ENCODE peak calls at places on chromosomes 3 and 15, in five cellular contexts. Q is HepG2, U is HCT116, N is H1, Y is GM23338. D is an unnamed sample.

GRCh38 chr3:127799476-127800222 is 22.7 kb downstream of the MGLL start:
- DNase-seq in U (peak), Y (no peak), Q (no peak), N (no peak), D (no peak)

GRCh38 chr3:39962566-39962965 is 153.2 kb downstream of the MYRIP start:
- DNase-seq in Q (no peak), Y (no peak), N (no peak), U (no peak), D (no peak)

GRCh38 chr3:51338632-51339031 is 46.5 kb upstream of the MANF start:
- DNase-seq in U (no peak), Q (no peak), N (no peak), Y (no peak), D (no peak)

GRCh38 chr15:51366911-51367310 is 25.5 kb downstream of the GLDN start:
- DNase-seq in Q (no peak), U (no peak), Y (no peak), N (no peak), D (no peak)

GRCh38 chr15:69668963-69669362 is 216.3 kb downstream of the RPLP1 start:
- DNase-seq in Y (no peak), N (no peak), U (no peak), Q (no peak), D (no peak)

GRCh38 chr15:38275951-38276350 is 23.3 kb downstream of the SPRED1 start:
- DNase-seq in Y (no peak), Q (no peak), N (no peak), U (no peak), D (no peak)

GRCh38 chr15:81293728-81294500 is 30.0 kb downstream of the STARD5 start:
- DNase-seq in Q (no peak), U (no peak), Y (no peak), N (no peak), D (no peak)

GRCh38 chr3:142613491-142613890 is 17.3 kb downstream of the PLS1 start:
- DNase-seq in Q (no peak), U (no peak), Y (no peak), N (no peak), D (no peak)

GRCh38 chr3:156218353-156218744 is 98.0 kb downstream of the KCNAB1 start:
- DNase-seq in Q (peak), N (no peak), U (no peak), Y (no peak), D (no peak)

GRCh38 chr3:50156991-50157493 is 1.9 kb downstream of the SEMA3F start:
- DNase-seq in Q (no peak), Y (peak), U (no peak), N (no peak), D (no peak)

GRCh38 chr15:41806291-41807181 is 21.4 kb upstream of the JMJD7 start:
- DNase-seq in Y (peak), U (peak), Q (peak), N (no peak), D (no peak)

GRCh38 chr3:187131981-187132380 is 7.3 kb downstream of the RPL39L start:
- DNase-seq in U (no peak), Q (no peak), N (no peak), Y (no peak), D (no peak)

GRCh38 chr3:16004812-16005211 is 169.7 kb upstream of the GALNT15 start:
- DNase-seq in Y (no peak), N (no peak), Q (no peak), U (no peak), D (no peak)

GRCh38 chr15:58889363-58889762 is 44.1 kb downstream of the SLTM start:
- DNase-seq in Q (no peak), U (no peak), Y (no peak), N (no peak), D (no peak)

GRCh38 chr3:11080492-11080891 is 73.8 kb upstream of the HRH1 start:
- DNase-seq in Q (no peak), N (no peak), U (peak), Y (no peak), D (no peak)

GRCh38 chr15:71921191-71921590 is 110.8 kb downstream of the NR2E3 start:
- DNase-seq in Q (no peak), U (no peak), N (no peak), Y (no peak), D (no peak)

GRCh38 chr3:123320224-123320623 is 118.5 kb downstream of the SEC22A start:
- DNase-seq in Q (no peak), Y (no peak), U (no peak), N (no peak), D (no peak)

GRCh38 chr3:98812851-98813374 is 49.8 kb downstream of the ST3GAL6 start:
- DNase-seq in U (no peak), Y (peak), Q (peak), N (no peak), D (no peak)

GRCh38 chr3:51669241-51670052 is 1.6 kb upstream of the TEX264 start:
- DNase-seq in Y (peak), Q (peak), N (peak), U (peak), D (no peak)

GRCh38 chr3:46695962-46696922 is 2.8 kb upstream of the ALS2CL start:
- DNase-seq in Q (no peak), Y (no peak), U (no peak), N (no peak), D (no peak)

GRCh38 chr15:92810418-92811138 is 89.5 kb upstream of the CHD2 start:
- DNase-seq in Q (no peak), U (no peak), Y (peak), N (no peak), D (no peak)

GRCh38 chr3:130517541-130517940 is 564 bp downstream of the COL6A6 start:
- DNase-seq in U (no peak), Y (no peak), Q (no peak), N (no peak), D (no peak)

GRCh38 chr3:23824699-23825444 is 19.1 kb downstream of the UBE2E1 start:
- DNase-seq in Q (no peak), N (no peak), U (no peak), Y (no peak), D (no peak)

GRCh38 chr3:160003520-160004128 is 15.0 kb downstream of the IL12A start:
- DNase-seq in Y (peak), N (no peak), Q (peak), U (peak), D (no peak)

GRCh38 chr3:15325228-15325627 is 7.2 kb downstream of the SH3BP5 start:
- DNase-seq in Y (peak), U (no peak), Q (no peak), N (peak), D (no peak)

GRCh38 chr15:92924216-92924615 is 24.1 kb downstream of the CHD2 start:
- DNase-seq in Y (no peak), U (no peak), N (no peak), Q (no peak), D (no peak)

GRCh38 chr15:77504310-77504709 is 83.6 kb downstream of the HMG20A start:
- DNase-seq in Q (no peak), U (no peak), Y (no peak), N (no peak), D (no peak)

GRCh38 chr3:109643590-109643989 is 306.2 kb upstream of the DPPA4 start:
- DNase-seq in Y (no peak), N (no peak), Q (peak), U (peak), D (no peak)

GRCh38 chr3:4852780-4853748 is 126.2 kb upstream of the BHLHE40 start:
- DNase-seq in Q (no peak), U (no peak), Y (no peak), N (no peak), D (no peak)

GRCh38 chr3:127761101-127761802 is 61.1 kb downstream of the MGLL start:
- DNase-seq in Y (no peak), Q (no peak), N (no peak), U (no peak), D (no peak)

GRCh38 chr15:96333194-96334016 is 2.9 kb downstream of the NR2F2 start:
- DNase-seq in N (no peak), Y (peak), U (no peak), Q (no peak), D (no peak)

GRCh38 chr15:32803631-32804030 is 85.8 kb downstream of the GREM1 start:
- DNase-seq in Q (no peak), U (no peak), Y (no peak), N (no peak), D (no peak)

GRCh38 chr3:119702530-119703527 is at the start of gene CFAP91:
- DNase-seq in U (peak), Y (peak), Q (no peak), N (peak), D (no peak)
- TF ChIP-seq EZH2 in U (no peak), Y (no peak), Q (no peak), N (no peak), D (no peak)

GRCh38 chr15:25866874-25867273 is 3.7 kb upstream of the ATP10A start:
- DNase-seq in U (no peak), N (no peak), Y (no peak), Q (no peak), D (no peak)

GRCh38 chr15:25874379-25874778 is 11.3 kb upstream of the ATP10A start:
- DNase-seq in U (no peak), N (no peak), Q (no peak), Y (no peak), D (no peak)

GRCh38 chr15:25871403-25871802 is 8.3 kb upstream of the ATP10A start:
- DNase-seq in U (no peak), Q (no peak), N (no peak), Y (no peak), D (no peak)

GRCh38 chr15:25869696-25870095 is 6.6 kb upstream of the ATP10A start:
- DNase-seq in N (no peak), Y (no peak), U (no peak), Q (no peak), D (no peak)

DNA sequence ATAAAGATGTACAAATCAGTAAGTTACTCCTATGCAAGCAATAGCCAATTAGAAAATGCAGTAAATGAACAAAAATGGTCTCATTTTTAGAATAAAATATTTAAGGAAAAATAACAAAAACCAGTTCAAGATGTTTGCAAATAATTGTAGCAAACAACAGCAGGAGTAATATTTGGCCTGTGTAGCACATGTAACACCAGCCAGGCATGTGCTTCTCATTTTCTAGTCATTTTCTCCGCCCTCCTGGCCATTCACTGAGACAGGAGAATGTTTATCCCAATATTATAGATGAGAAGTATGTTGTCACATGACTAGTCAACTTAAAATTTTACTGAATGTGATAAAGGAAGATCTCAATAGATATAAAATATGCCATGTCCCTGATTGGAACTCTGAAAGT is 7.8 kb upstream of the ATP10A start:
- DNase-seq in U (no peak), Q (no peak), N (no peak), Y (no peak), D (no peak)
- TF ChIP-seq POLR2AphosphoS5 in U (no peak), Q (no peak), N (no peak), Y (no peak), D (no peak)

DNA sequence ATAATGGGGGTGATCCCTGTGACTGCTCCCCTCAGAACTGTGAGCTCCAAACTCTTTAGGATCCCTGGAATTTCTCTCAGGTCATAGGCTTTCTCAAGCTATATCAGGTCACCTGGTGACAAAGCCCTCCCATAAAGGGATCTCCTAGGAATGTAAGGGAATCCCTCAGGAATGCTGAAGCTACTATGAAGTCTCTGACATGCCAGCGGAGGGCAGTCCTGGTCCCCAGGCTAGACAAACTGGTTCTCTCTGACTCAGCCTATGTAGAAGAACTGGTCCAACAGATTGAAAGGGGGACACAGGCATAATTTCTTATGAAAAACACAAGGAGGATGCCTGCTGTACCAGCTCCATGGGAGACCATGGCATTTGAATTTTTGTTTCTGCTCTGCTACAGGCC is 6.7 kb downstream of the LPCAT4 start:
- DNase-seq in Q (no peak), N (no peak), U (peak), Y (peak), D (no peak)
- TF ChIP-seq EZH2 in Q (no peak), N (no peak), U (no peak), Y (no peak), D (no peak)

GRCh38 chr3:188369526-188369925 is 215.6 kb downstream of the LPP start:
- DNase-seq in Y (no peak), Q (no peak), N (no peak), U (no peak), D (no peak)
- TF ChIP-seq POLR2AphosphoS5 in Y (no peak), Q (no peak), N (no peak), U (no peak), D (no peak)

DNA sequence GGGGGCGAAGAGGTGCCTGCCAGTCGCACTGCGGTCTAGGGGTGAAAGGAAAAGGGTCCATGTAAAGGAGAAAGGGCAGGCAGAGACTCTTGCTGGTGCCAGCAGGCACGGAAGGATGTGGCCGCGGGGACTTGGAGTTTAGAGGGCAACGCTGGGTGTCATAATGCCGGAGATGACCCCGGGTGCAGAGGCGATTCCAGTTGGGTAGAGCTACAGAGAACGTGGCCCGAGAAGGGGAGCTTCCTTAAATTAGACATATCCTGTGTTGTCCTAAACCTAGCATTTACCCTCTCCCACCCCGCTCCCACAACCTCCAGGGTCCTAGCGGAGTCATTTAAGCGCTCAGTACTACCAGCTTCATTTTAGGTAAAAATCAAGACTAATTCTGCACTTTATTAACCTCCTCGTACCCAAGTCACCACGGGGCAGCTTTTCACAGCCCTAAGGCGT is 245.7 kb upstream of the TOPAZ1 start:
- DNase-seq in N (no peak), Q (no peak), U (no peak), Y (peak), D (no peak)
- TF ChIP-seq EZH2 in N (no peak), Q (no peak), U (no peak), Y (peak), D (no peak)